ENCODE peak calls at places on chromosomes 6 and 20, in ten cellular contexts. B is tibial nerve, U is A549, P is HCT116, H is GM23248, M is cardiac muscle cell, A is pancreas, F is adipocyte, S is H1, J is fibroblast of lung. E is an unnamed sample. For H3K4me1, the result is how much of the 10 kb centered on the place peaks cover.

GRCh38 chr6:131062245-131063027 is 609 bp downstream of the EPB41L2 start:
- DNase-seq in H (peak), P (no peak), J (no peak), B (no peak), F (peak), U (no peak), S (peak), A (peak), M (peak), E (peak)

GRCh38 chr6:38185244-38185643 is 365.7 kb downstream of the ZFAND3 start:
- DNase-seq in B (no peak), H (no peak), U (no peak), P (no peak), S (no peak), M (no peak), F (no peak), A (no peak), J (no peak), E (no peak)

GRCh38 chr6:129704708-129705107 is 5.3 kb downstream of the ARHGAP18 start:
- DNase-seq in H (no peak), J (no peak), S (no peak), B (no peak), U (no peak), F (no peak), M (no peak), P (no peak), A (no peak), E (no peak)

GRCh38 chr6:27861861-27862260 is 50.3 kb downstream of the OR2B2 start:
- DNase-seq in B (no peak), A (no peak), J (no peak), P (no peak), M (no peak), U (no peak), H (no peak), S (no peak), F (no peak), E (no peak)

GRCh38 chr6:81894788-81895221 is 142.3 kb upstream of the TENT5A start:
- DNase-seq in F (peak), A (no peak), H (peak), M (peak), J (no peak), B (peak), P (no peak), U (no peak), S (no peak), E (no peak)

GRCh38 chr20:49948809-49949507 is 12.8 kb downstream of the RNF114 start:
- DNase-seq in F (peak), J (peak), M (no peak), P (no peak), S (no peak), B (no peak), U (no peak), H (peak), A (no peak), E (no peak)

GRCh38 chr6:133546098-133546497 is 304.9 kb downstream of the EYA4 start:
- DNase-seq in F (peak), U (no peak), S (no peak), A (no peak), B (no peak), P (no peak), M (no peak), H (peak), J (peak), E (no peak)

GRCh38 chr20:31835977-31836852 is 9.2 kb downstream of the FOXS1 start:
- DNase-seq in J (peak), F (peak), P (peak), B (peak), H (peak), S (no peak), A (peak), U (peak), M (no peak), E (no peak)

GRCh38 chr20:62929051-62929538 is 2.8 kb upstream of the DIDO1 start:
- DNase-seq in H (peak), P (no peak), S (peak), B (peak), A (peak), J (peak), F (peak), M (peak), U (no peak), E (peak)

GRCh38 chr6:137119196-137120104 is 54.0 kb downstream of the IL22RA2 start:
- DNase-seq in P (no peak), M (no peak), A (no peak), U (no peak), S (no peak), F (no peak), B (no peak), J (no peak), H (no peak), E (no peak)

GRCh38 chr20:32463642-32464400 is 105.7 kb downstream of the ASXL1 start:
- DNase-seq in P (no peak), U (no peak), B (no peak), M (peak), S (no peak), H (no peak), J (peak), A (peak), F (no peak), E (no peak)

GRCh38 chr20:49433387-49433786 is 49.1 kb downstream of the KCNB1 start:
- DNase-seq in B (no peak), H (no peak), P (no peak), J (no peak), S (no peak), U (no peak), M (no peak), F (no peak), A (no peak), E (no peak)

GRCh38 chr6:17932362-17932852 is 55.0 kb downstream of the KIF13A start:
- DNase-seq in B (no peak), P (no peak), J (peak), H (peak), A (no peak), F (peak), S (no peak), U (no peak), M (peak), E (no peak)

GRCh38 chr6:8819446-8819845 is 384.1 kb upstream of the SLC35B3 start:
- DNase-seq in F (no peak), H (no peak), S (no peak), B (no peak), M (no peak), A (no peak), J (no peak), P (no peak), U (no peak), E (no peak)

GRCh38 chr20:51540585-51540984 is 1.9 kb downstream of the NFATC2 start:
- DNase-seq in F (no peak), H (no peak), P (no peak), A (no peak), M (no peak), J (no peak), S (no peak), B (no peak), U (no peak), E (no peak)

GRCh38 chr6:113858067-113858604 is 991 bp downstream of the MARCKS start:
- DNase-seq in S (peak), F (peak), A (peak), B (peak), M (peak), J (peak), H (peak), U (peak), P (no peak), E (no peak)

GRCh38 chr20:8255945-8256632 is 124.0 kb downstream of the PLCB1 start:
- DNase-seq in B (no peak), H (no peak), P (no peak), M (no peak), S (no peak), F (no peak), A (no peak), U (no peak), J (no peak), E (no peak)

GRCh38 chr6:36333889-36334288 is 2.8 kb downstream of the BNIP5 start:
- DNase-seq in S (no peak), J (no peak), U (no peak), H (peak), A (no peak), F (peak), B (no peak), M (no peak), P (no peak), E (no peak)

GRCh38 chr6:158669145-158670035 is 19.5 kb downstream of the SYTL3 start:
- DNase-seq in M (no peak), U (no peak), J (no peak), H (peak), S (no peak), P (no peak), B (no peak), A (no peak), F (no peak), E (no peak)
- H3K4me1 ChIP-seq in M (under half), U (under half), J (under half), H (under half), S (under half), P (under half), B (under half), A (under half), F (under half), E (under half)

GRCh38 chr20:33838035-33838864 is 27.1 kb downstream of the CHMP4B start:
- DNase-seq in A (no peak), H (no peak), P (no peak), J (no peak), M (no peak), B (no peak), F (no peak), U (no peak), S (no peak), E (no peak)
- H3K4me1 ChIP-seq in A (under half), H (under half), P (under half), J (under half), M (half or more), B (half or more), F (under half), U (under half), S (under half), E (under half)

GRCh38 chr20:34369265-34369664 is 6.2 kb downstream of the ITCH start:
- DNase-seq in B (no peak), S (no peak), A (no peak), M (no peak), F (no peak), J (no peak), P (no peak), U (no peak), H (no peak), E (no peak)

GRCh38 chr20:34368547-34368946 is 5.5 kb downstream of the ITCH start:
- DNase-seq in S (no peak), P (no peak), U (no peak), B (no peak), J (no peak), A (no peak), H (peak), M (no peak), F (peak), E (no peak)

GRCh38 chr20:34365765-34366213 is 2.7 kb downstream of the ITCH start:
- DNase-seq in H (no peak), P (no peak), B (no peak), U (no peak), J (no peak), A (no peak), M (no peak), F (no peak), S (no peak), E (no peak)

GRCh38 chr20:34370062-34370461 is 7.0 kb downstream of the ITCH start:
- DNase-seq in S (no peak), J (no peak), M (no peak), B (no peak), U (no peak), A (no peak), H (no peak), P (no peak), F (no peak), E (no peak)

GRCh38 chr20:34367155-34367554 is 4.1 kb downstream of the ITCH start:
- DNase-seq in H (no peak), B (no peak), U (no peak), A (no peak), P (no peak), M (no peak), F (no peak), S (no peak), J (no peak), E (no peak)
- H3K4me1 ChIP-seq in H (under half), B (half or more), U (under half), A (under half), P (under half), M (under half), F (under half), S (under half), J (under half), E (under half)

GRCh38 chr6:105765239-105765638 is 320.9 kb upstream of the PRDM1 start:
- DNase-seq in A (no peak), M (no peak), H (no peak), U (no peak), P (no peak), F (no peak), B (no peak), S (no peak), J (no peak), E (no peak)
- H3K4me1 ChIP-seq in A (under half), M (under half), H (under half), U (under half), P (under half), F (under half), B (under half), S (under half), J (under half), E (under half)